ENCODE peak calls at places on chromosomes 6 and 20, in four cellular contexts. One of them, this sample, is unnamed.

GRCh38 chr20:42483694-42484303 is 705.9 kb downstream of the PTPRT start:
- DNase-seq in astrocyte of the cerebellum: no peak
- DNase-seq in NCI-H2081: no peak
- DNase-seq in activated naive CD8-positive, alpha-beta T cell treated with anti-CD3 and anti-CD28 coated beads, Interleukin-2, amount 50 U/mL, for 24 hours: peak
- DNase-seq in this sample: no peak

GRCh38 chr6:112920994-112921393 is 573.9 kb downstream of the RFPL4B start:
- DNase-seq in astrocyte of the cerebellum: no peak
- DNase-seq in NCI-H2081: no peak
- DNase-seq in activated naive CD8-positive, alpha-beta T cell treated with anti-CD3 and anti-CD28 coated beads, Interleukin-2, amount 50 U/mL, for 24 hours: no peak
- DNase-seq in this sample: no peak

GRCh38 chr6:90195094-90195793 is 101.4 kb downstream of the BACH2 start:
- DNase-seq in astrocyte of the cerebellum: no peak
- DNase-seq in NCI-H2081: no peak
- DNase-seq in activated naive CD8-positive, alpha-beta T cell treated with anti-CD3 and anti-CD28 coated beads, Interleukin-2, amount 50 U/mL, for 24 hours: no peak
- DNase-seq in this sample: no peak

GRCh38 chr20:45459606-45460005 is 9.9 kb upstream of the WFDC2 start:
- DNase-seq in astrocyte of the cerebellum: no peak
- DNase-seq in NCI-H2081: no peak
- DNase-seq in activated naive CD8-positive, alpha-beta T cell treated with anti-CD3 and anti-CD28 coated beads, Interleukin-2, amount 50 U/mL, for 24 hours: no peak
- DNase-seq in this sample: no peak

GRCh38 chr6:126444874-126445273 is 105.0 kb downstream of the CENPW start:
- DNase-seq in astrocyte of the cerebellum: peak
- DNase-seq in NCI-H2081: no peak
- DNase-seq in activated naive CD8-positive, alpha-beta T cell treated with anti-CD3 and anti-CD28 coated beads, Interleukin-2, amount 50 U/mL, for 24 hours: no peak
- DNase-seq in this sample: no peak

GRCh38 chr6:434051-434705 is 42.6 kb downstream of the IRF4 start:
- DNase-seq in astrocyte of the cerebellum: no peak
- DNase-seq in NCI-H2081: no peak
- DNase-seq in activated naive CD8-positive, alpha-beta T cell treated with anti-CD3 and anti-CD28 coated beads, Interleukin-2, amount 50 U/mL, for 24 hours: no peak
- DNase-seq in this sample: no peak

GRCh38 chr6:74431873-74432272 is 735.9 kb downstream of the CD109 start:
- DNase-seq in astrocyte of the cerebellum: no peak
- DNase-seq in NCI-H2081: no peak
- DNase-seq in activated naive CD8-positive, alpha-beta T cell treated with anti-CD3 and anti-CD28 coated beads, Interleukin-2, amount 50 U/mL, for 24 hours: no peak
- DNase-seq in this sample: no peak

GRCh38 chr20:38833154-38833856 is 27.8 kb downstream of the PPP1R16B start:
- DNase-seq in astrocyte of the cerebellum: no peak
- DNase-seq in NCI-H2081: no peak
- DNase-seq in activated naive CD8-positive, alpha-beta T cell treated with anti-CD3 and anti-CD28 coated beads, Interleukin-2, amount 50 U/mL, for 24 hours: no peak
- DNase-seq in this sample: no peak

GRCh38 chr20:24998631-24999445 is 6.3 kb upstream of the APMAP start:
- DNase-seq in astrocyte of the cerebellum: no peak
- DNase-seq in NCI-H2081: no peak
- DNase-seq in activated naive CD8-positive, alpha-beta T cell treated with anti-CD3 and anti-CD28 coated beads, Interleukin-2, amount 50 U/mL, for 24 hours: no peak
- DNase-seq in this sample: no peak

GRCh38 chr6:43834528-43835145 is 64.6 kb downstream of the VEGFA start:
- DNase-seq in astrocyte of the cerebellum: no peak
- DNase-seq in NCI-H2081: no peak
- DNase-seq in activated naive CD8-positive, alpha-beta T cell treated with anti-CD3 and anti-CD28 coated beads, Interleukin-2, amount 50 U/mL, for 24 hours: no peak
- DNase-seq in this sample: no peak

GRCh38 chr20:63759377-63759901 is 19.9 kb downstream of the SLC2A4RG start:
- DNase-seq in astrocyte of the cerebellum: no peak
- DNase-seq in NCI-H2081: no peak
- DNase-seq in activated naive CD8-positive, alpha-beta T cell treated with anti-CD3 and anti-CD28 coated beads, Interleukin-2, amount 50 U/mL, for 24 hours: no peak
- DNase-seq in this sample: no peak

This sample was measured in NCI-H2107.